ENCODE peak calls at places on chromosomes 3 and 15, in ten cellular contexts. One of them, this sample, is unnamed.

GRCh38 chr15:90481023-90481422 is 48.7 kb upstream of the CRTC3 start:
- DNase-seq in A549: no peak
- DNase-seq in kidney: no peak
- DNase-seq in foreskin fibroblast: no peak
- DNase-seq in sigmoid colon: no peak
- DNase-seq in stomach: no peak
- DNase-seq in esophagus squamous epithelium: no peak
- DNase-seq in GM12865: peak; percentile 29
- DNase-seq in dorsolateral prefrontal cortex: no peak
- DNase-seq in SK-N-SH: no peak
- DNase-seq in this sample: no peak

GRCh38 chr3:15467227-15468181 is 40.1 kb downstream of the EAF1 start:
- DNase-seq in stomach: no peak
- DNase-seq in kidney: no peak
- DNase-seq in dorsolateral prefrontal cortex: no peak
- DNase-seq in sigmoid colon: no peak
- DNase-seq in esophagus squamous epithelium: no peak
- DNase-seq in SK-N-SH: no peak
- DNase-seq in GM12865: peak; percentile 84
- DNase-seq in foreskin fibroblast: no peak
- DNase-seq in A549: no peak
- DNase-seq in this sample: no peak

GRCh38 chr15:42107483-42107882 is 13.1 kb upstream of the PLA2G4D start:
- DNase-seq in SK-N-SH: no peak
- DNase-seq in kidney: no peak
- DNase-seq in sigmoid colon: no peak
- DNase-seq in A549: no peak
- DNase-seq in dorsolateral prefrontal cortex: peak; percentile 68
- DNase-seq in GM12865: peak; percentile 40
- DNase-seq in stomach: peak; percentile 78
- DNase-seq in foreskin fibroblast: no peak
- DNase-seq in esophagus squamous epithelium: no peak
- DNase-seq in this sample: no peak

GRCh38 chr3:29012011-29012410 is 268.9 kb upstream of the RBMS3 start:
- DNase-seq in foreskin fibroblast: no peak
- DNase-seq in A549: no peak
- DNase-seq in GM12865: no peak
- DNase-seq in dorsolateral prefrontal cortex: no peak
- DNase-seq in SK-N-SH: no peak
- DNase-seq in esophagus squamous epithelium: no peak
- DNase-seq in stomach: no peak
- DNase-seq in sigmoid colon: no peak
- DNase-seq in kidney: no peak
- DNase-seq in this sample: no peak

GRCh38 chr3:109050591-109051167 is 67.3 kb downstream of the MORC1 start:
- DNase-seq in stomach: no peak
- DNase-seq in esophagus squamous epithelium: no peak
- DNase-seq in dorsolateral prefrontal cortex: no peak
- DNase-seq in SK-N-SH: peak; percentile 20
- DNase-seq in sigmoid colon: no peak
- DNase-seq in foreskin fibroblast: peak; percentile 0
- DNase-seq in kidney: no peak
- DNase-seq in A549: peak; percentile 56
- DNase-seq in GM12865: peak; percentile 69
- DNase-seq in this sample: no peak

GRCh38 chr15:79310612-79310984 is 314 bp upstream of the TMED3 start:
- DNase-seq in kidney: no peak
- DNase-seq in GM12865: no peak
- DNase-seq in foreskin fibroblast: no peak
- DNase-seq in SK-N-SH: no peak
- DNase-seq in dorsolateral prefrontal cortex: no peak
- DNase-seq in sigmoid colon: no peak
- DNase-seq in A549: peak; percentile 51
- DNase-seq in stomach: no peak
- DNase-seq in esophagus squamous epithelium: no peak
- DNase-seq in this sample: no peak

GRCh38 chr3:59150039-59150438 is 100.2 kb upstream of the CFAP20DC start:
- DNase-seq in kidney: no peak
- DNase-seq in esophagus squamous epithelium: no peak
- DNase-seq in SK-N-SH: no peak
- DNase-seq in foreskin fibroblast: no peak
- DNase-seq in stomach: no peak
- DNase-seq in sigmoid colon: no peak
- DNase-seq in A549: no peak
- DNase-seq in dorsolateral prefrontal cortex: no peak
- DNase-seq in GM12865: no peak
- DNase-seq in this sample: no peak

GRCh38 chr15:59420986-59421618 is 16.9 kb upstream of the FAM81A start:
- DNase-seq in stomach: no peak
- DNase-seq in esophagus squamous epithelium: no peak
- DNase-seq in GM12865: no peak
- DNase-seq in A549: no peak
- DNase-seq in sigmoid colon: no peak
- DNase-seq in kidney: no peak
- DNase-seq in SK-N-SH: no peak
- DNase-seq in dorsolateral prefrontal cortex: no peak
- DNase-seq in foreskin fibroblast: peak; percentile 67
- DNase-seq in this sample: no peak

GRCh38 chr3:190533511-190534282 is 19.8 kb downstream of the IL1RAP start:
- DNase-seq in sigmoid colon: peak; percentile 78
- DNase-seq in A549: peak; percentile 82
- DNase-seq in dorsolateral prefrontal cortex: no peak
- DNase-seq in SK-N-SH: no peak
- DNase-seq in foreskin fibroblast: peak; percentile 71
- DNase-seq in GM12865: no peak
- DNase-seq in kidney: peak; percentile 80
- DNase-seq in esophagus squamous epithelium: no peak
- DNase-seq in stomach: no peak
- DNase-seq in this sample: peak; percentile 77

GRCh38 chr3:123194552-123194951 is 7.2 kb upstream of the SEC22A start:
- DNase-seq in SK-N-SH: peak; percentile 26
- DNase-seq in GM12865: no peak
- DNase-seq in foreskin fibroblast: peak; percentile 51
- DNase-seq in sigmoid colon: no peak
- DNase-seq in kidney: no peak
- DNase-seq in dorsolateral prefrontal cortex: no peak
- DNase-seq in esophagus squamous epithelium: no peak
- DNase-seq in stomach: peak; percentile 51
- DNase-seq in A549: peak; percentile 54
- DNase-seq in this sample: no peak

GRCh38 chr3:120497318-120497717 is 46.5 kb upstream of the FSTL1 start:
- DNase-seq in esophagus squamous epithelium: no peak
- DNase-seq in sigmoid colon: no peak
- DNase-seq in stomach: no peak
- DNase-seq in A549: no peak
- DNase-seq in kidney: no peak
- DNase-seq in GM12865: no peak
- DNase-seq in SK-N-SH: no peak
- DNase-seq in foreskin fibroblast: peak; percentile 95
- DNase-seq in dorsolateral prefrontal cortex: no peak
- DNase-seq in this sample: peak; percentile 89

GRCh38 chr3:21390856-21391255 is 360.2 kb downstream of the ZNF385D start:
- DNase-seq in A549: no peak
- DNase-seq in stomach: no peak
- DNase-seq in SK-N-SH: no peak
- DNase-seq in kidney: no peak
- DNase-seq in esophagus squamous epithelium: no peak
- DNase-seq in dorsolateral prefrontal cortex: no peak
- DNase-seq in GM12865: no peak
- DNase-seq in foreskin fibroblast: no peak
- DNase-seq in sigmoid colon: no peak
- DNase-seq in this sample: peak; percentile 16

GRCh38 chr3:70849911-70850699 is 537.7 kb upstream of the MDFIC2 start:
- DNase-seq in kidney: no peak
- DNase-seq in dorsolateral prefrontal cortex: no peak
- DNase-seq in SK-N-SH: no peak
- DNase-seq in A549: peak; percentile 88
- DNase-seq in sigmoid colon: peak; percentile 72
- DNase-seq in GM12865: no peak
- DNase-seq in foreskin fibroblast: peak; percentile 91
- DNase-seq in stomach: no peak
- DNase-seq in esophagus squamous epithelium: no peak
- DNase-seq in this sample: peak; percentile 83

GRCh38 chr15:67700023-67700422 is 125.3 kb upstream of the SKOR1 start:
- DNase-seq in A549: no peak
- DNase-seq in stomach: no peak
- DNase-seq in foreskin fibroblast: peak; percentile 67
- DNase-seq in esophagus squamous epithelium: no peak
- DNase-seq in dorsolateral prefrontal cortex: no peak
- DNase-seq in SK-N-SH: no peak
- DNase-seq in kidney: no peak
- DNase-seq in GM12865: no peak
- DNase-seq in sigmoid colon: no peak
- DNase-seq in this sample: no peak

DNA sequence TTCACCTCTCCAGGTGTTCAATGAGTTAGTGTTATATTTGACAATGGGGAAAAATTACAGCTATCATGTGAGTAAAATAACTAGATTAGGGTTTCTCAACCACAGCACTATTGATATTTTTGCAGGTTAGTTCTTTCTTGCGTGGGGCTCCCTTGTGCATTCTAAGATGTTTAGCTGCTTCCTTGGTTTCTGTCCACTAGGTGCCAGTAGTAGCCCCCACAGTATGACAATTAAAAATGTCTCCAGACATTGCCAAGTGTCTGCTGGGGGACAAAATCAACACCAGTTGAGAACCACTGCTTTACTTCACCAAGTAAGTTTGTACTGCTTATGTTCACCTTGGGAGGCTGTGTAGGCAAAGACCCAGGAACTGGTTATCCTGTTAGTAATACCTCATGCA is 618.7 kb downstream of the EDEM1 start:
- DNase-seq in stomach: no peak
- DNase-seq in esophagus squamous epithelium: no peak
- DNase-seq in GM12865: peak; percentile 60
- DNase-seq in foreskin fibroblast: no peak
- DNase-seq in dorsolateral prefrontal cortex: no peak
- DNase-seq in SK-N-SH: no peak
- DNase-seq in kidney: no peak
- DNase-seq in A549: peak; percentile 7
- DNase-seq in sigmoid colon: no peak
- DNase-seq in this sample: no peak
- TF ChIP-seq CTCF in stomach: no peak
- TF ChIP-seq CTCF in esophagus squamous epithelium: no peak
- TF ChIP-seq CTCF in GM12865: peak; percentile 49
- TF ChIP-seq CTCF in foreskin fibroblast: no peak
- TF ChIP-seq CTCF in dorsolateral prefrontal cortex: no peak
- TF ChIP-seq CTCF in SK-N-SH: peak; percentile 24
- TF ChIP-seq CTCF in kidney: no peak
- TF ChIP-seq CTCF in A549: peak; percentile 26
- TF ChIP-seq CTCF in sigmoid colon: no peak
- TF ChIP-seq CTCF in this sample: no peak

GRCh38 chr3:54243960-54244359 is 121.6 kb downstream of the CACNA2D3 start:
- DNase-seq in kidney: no peak
- DNase-seq in foreskin fibroblast: no peak
- DNase-seq in esophagus squamous epithelium: no peak
- DNase-seq in sigmoid colon: no peak
- DNase-seq in A549: no peak
- DNase-seq in SK-N-SH: no peak
- DNase-seq in GM12865: no peak
- DNase-seq in stomach: no peak
- DNase-seq in dorsolateral prefrontal cortex: no peak
- DNase-seq in this sample: no peak
- H3K4me3 ChIP-seq in kidney: no peak overlapping the region
- H3K4me3 ChIP-seq in foreskin fibroblast: peak overlapping the region; percentile 61
- H3K4me3 ChIP-seq in esophagus squamous epithelium: peak overlapping the region; percentile 30
- H3K4me3 ChIP-seq in sigmoid colon: no peak overlapping the region
- H3K4me3 ChIP-seq in A549: peak overlapping the region; percentile 46
- H3K4me3 ChIP-seq in SK-N-SH: no peak overlapping the region
- H3K4me3 ChIP-seq in GM12865: no peak overlapping the region
- H3K4me3 ChIP-seq in stomach: no peak overlapping the region
- H3K4me3 ChIP-seq in dorsolateral prefrontal cortex: peak overlapping the region; percentile 26
- H3K4me3 ChIP-seq in this sample: no peak overlapping the region

GRCh38 chr3:128782282-128783146 is 56.5 kb downstream of the RAB7A start:
- DNase-seq in dorsolateral prefrontal cortex: no peak
- DNase-seq in sigmoid colon: no peak
- DNase-seq in kidney: no peak
- DNase-seq in GM12865: no peak
- DNase-seq in stomach: no peak
- DNase-seq in esophagus squamous epithelium: no peak
- DNase-seq in A549: no peak
- DNase-seq in SK-N-SH: no peak
- DNase-seq in foreskin fibroblast: no peak
- DNase-seq in this sample: no peak

GRCh38 chr3:128784843-128785242 is 58.9 kb downstream of the RAB7A start:
- DNase-seq in dorsolateral prefrontal cortex: no peak
- DNase-seq in foreskin fibroblast: no peak
- DNase-seq in kidney: no peak
- DNase-seq in esophagus squamous epithelium: no peak
- DNase-seq in GM12865: no peak
- DNase-seq in A549: no peak
- DNase-seq in SK-N-SH: no peak
- DNase-seq in stomach: no peak
- DNase-seq in sigmoid colon: no peak
- DNase-seq in this sample: no peak

GRCh38 chr3:128783774-128784173 is 57.8 kb downstream of the RAB7A start:
- DNase-seq in stomach: no peak
- DNase-seq in esophagus squamous epithelium: no peak
- DNase-seq in A549: no peak
- DNase-seq in dorsolateral prefrontal cortex: no peak
- DNase-seq in kidney: no peak
- DNase-seq in sigmoid colon: no peak
- DNase-seq in GM12865: no peak
- DNase-seq in foreskin fibroblast: no peak
- DNase-seq in SK-N-SH: no peak
- DNase-seq in this sample: no peak

GRCh38 chr3:128786434-128787020 is 60.5 kb downstream of the RAB7A start:
- DNase-seq in dorsolateral prefrontal cortex: no peak
- DNase-seq in A549: no peak
- DNase-seq in sigmoid colon: no peak
- DNase-seq in GM12865: no peak
- DNase-seq in kidney: no peak
- DNase-seq in esophagus squamous epithelium: no peak
- DNase-seq in foreskin fibroblast: peak; percentile 59
- DNase-seq in SK-N-SH: no peak
- DNase-seq in stomach: no peak
- DNase-seq in this sample: no peak

DNA sequence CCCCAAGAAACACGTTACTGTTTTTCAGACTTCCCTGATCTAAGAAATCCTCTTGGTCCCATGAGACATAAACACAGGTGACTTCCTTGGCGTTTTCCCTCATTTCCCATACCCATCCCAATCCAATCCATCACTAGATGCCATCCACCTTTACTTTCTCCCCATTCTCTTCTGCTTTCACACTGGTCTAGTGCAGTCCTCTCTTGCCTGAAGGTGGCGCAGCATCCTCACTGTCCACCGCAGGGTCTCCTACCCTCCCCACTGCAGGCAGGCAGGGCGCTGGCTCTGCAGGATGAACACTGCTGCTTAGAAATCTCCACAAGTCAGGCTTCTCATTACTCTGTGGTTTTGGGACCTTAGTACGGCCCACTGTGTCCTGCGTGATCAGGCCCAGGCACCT is 58.2 kb downstream of the RAB7A start:
- DNase-seq in kidney: no peak
- DNase-seq in SK-N-SH: peak; percentile 48
- DNase-seq in A549: peak; percentile 16
- DNase-seq in GM12865: peak; percentile 25
- DNase-seq in dorsolateral prefrontal cortex: peak; percentile 64
- DNase-seq in foreskin fibroblast: no peak
- DNase-seq in sigmoid colon: no peak
- DNase-seq in esophagus squamous epithelium: no peak
- DNase-seq in stomach: no peak
- DNase-seq in this sample: no peak
- TF ChIP-seq CTCF in kidney: no peak
- TF ChIP-seq CTCF in SK-N-SH: peak; percentile 48
- TF ChIP-seq CTCF in A549: no peak
- TF ChIP-seq CTCF in GM12865: peak; percentile 46
- TF ChIP-seq CTCF in dorsolateral prefrontal cortex: peak; percentile 47
- TF ChIP-seq CTCF in foreskin fibroblast: peak; percentile 9
- TF ChIP-seq CTCF in sigmoid colon: no peak
- TF ChIP-seq CTCF in esophagus squamous epithelium: no peak
- TF ChIP-seq CTCF in stomach: no peak
- TF ChIP-seq CTCF in this sample: peak; percentile 38

GRCh38 chr3:129000742-129001100 is 383 bp upstream of the EFCC1 start:
- DNase-seq in GM12865: no peak
- DNase-seq in A549: no peak
- DNase-seq in kidney: no peak
- DNase-seq in sigmoid colon: peak; percentile 62
- DNase-seq in dorsolateral prefrontal cortex: no peak
- DNase-seq in SK-N-SH: no peak
- DNase-seq in stomach: no peak
- DNase-seq in foreskin fibroblast: no peak
- DNase-seq in esophagus squamous epithelium: no peak
- DNase-seq in this sample: no peak
- H3K4me3 ChIP-seq in GM12865: no peak overlapping the region
- H3K4me3 ChIP-seq in A549: no peak overlapping the region
- H3K4me3 ChIP-seq in kidney: peak overlapping the region; percentile 14
- H3K4me3 ChIP-seq in sigmoid colon: peak overlapping the region; percentile 29
- H3K4me3 ChIP-seq in dorsolateral prefrontal cortex: peak overlapping the region; percentile 38
- H3K4me3 ChIP-seq in SK-N-SH: no peak overlapping the region
- H3K4me3 ChIP-seq in stomach: peak overlapping the region; percentile 71
- H3K4me3 ChIP-seq in foreskin fibroblast: no peak overlapping the region
- H3K4me3 ChIP-seq in esophagus squamous epithelium: peak overlapping the region; percentile 30
- H3K4me3 ChIP-seq in this sample: no peak overlapping the region

This sample was measured in AG04449.